ENCODE peak calls at places on chromosome 2, in ten cellular contexts. C is AG20443; K is NCI-H1092 treated with DMSO at 0.1 percent for 48 hours; H is ELR; O is fibroblast of the aortic adventitia; I is HFFc6; X is stimulated activated CD4-positive, alpha-beta T cell treated with anti-CD3 and anti-CD28 coated beads, Interleukin-2, amount 100 ng/mL, for 48 hours; G is AG09319; V is ecto neural progenitor cell; L is Ammon's horn. P is an unnamed sample.
A peak's percentile ranks its signal among the peaks of the same experiment; 100 is the strongest.

GRCh38 chr2:241598061-241598460 is 38.9 kb downstream of the THAP4 start:
- DNase-seq in C (no peak), K (no peak), H (no peak), O (peak; percentile 20), I (no peak), X (no peak), G (no peak), V (no peak), L (no peak), P (no peak)

GRCh38 chr2:239167011-239167673 is 233.7 kb downstream of the HDAC4 start:
- DNase-seq in C (no peak), K (no peak), H (no peak), O (no peak), I (no peak), X (no peak), G (no peak), V (no peak), L (no peak), P (no peak)

GRCh38 chr2:129191530-129191929 is 787.9 kb upstream of the RAB6C start:
- DNase-seq in C (no peak), K (no peak), H (no peak), O (no peak), I (no peak), X (no peak), G (no peak), V (no peak), L (no peak), P (no peak)

GRCh38 chr2:195657634-195658540 is 861 bp downstream of the SLC39A10 start:
- DNase-seq in C (peak; percentile 53), K (peak; percentile 34), H (peak; percentile 86), O (peak; percentile 83), I (peak; percentile 61), X (peak; percentile 53), G (peak; percentile 52), V (peak; percentile 66), L (peak; percentile 78), P (peak; percentile 23)

GRCh38 chr2:147910990-147911473 is 66.2 kb downstream of the ACVR2A start:
- DNase-seq in C (peak; percentile 35), K (peak; percentile 57), H (peak; percentile 74), O (peak; percentile 90), I (peak; percentile 68), X (peak; percentile 22), G (peak; percentile 52), V (no peak), L (peak; percentile 77), P (peak; percentile 1)

GRCh38 chr2:234427081-234428058 is 69.5 kb downstream of the ARL4C start:
- DNase-seq in C (peak; percentile 77), K (no peak), H (peak; percentile 64), O (peak; percentile 92), I (peak; percentile 32), X (no peak), G (no peak), V (no peak), L (no peak), P (no peak)

GRCh38 chr2:17630089-17630488 is 89.6 kb downstream of the VSNL1 start:
- DNase-seq in C (no peak), K (no peak), H (no peak), O (no peak), I (no peak), X (no peak), G (no peak), V (no peak), L (no peak), P (no peak)

GRCh38 chr2:110929528-110929927 is 191.2 kb upstream of the BCL2L11 start:
- DNase-seq in C (no peak), K (no peak), H (no peak), O (no peak), I (no peak), X (no peak), G (no peak), V (no peak), L (no peak), P (no peak)

GRCh38 chr2:200603972-200604371 is 18.2 kb downstream of the AOX1 start:
- DNase-seq in C (peak; percentile 41), K (no peak), H (peak; percentile 93), O (peak; percentile 71), I (peak; percentile 60), X (no peak), G (no peak), V (no peak), L (no peak), P (no peak)

GRCh38 chr2:216519154-216519762 is 20.6 kb downstream of the RPL37A start:
- DNase-seq in C (peak; percentile 73), K (peak; percentile 77), H (peak; percentile 86), O (peak; percentile 86), I (peak; percentile 70), X (peak; percentile 49), G (peak; percentile 66), V (peak; percentile 64), L (peak; percentile 85), P (peak; percentile 80)

GRCh38 chr2:48600204-48600813 is 17.3 kb upstream of the GTF2A1L start:
- DNase-seq in C (peak; percentile 46), K (peak; percentile 36), H (peak; percentile 58), O (peak; percentile 57), I (peak; percentile 36), X (no peak), G (no peak), V (no peak), L (peak; percentile 68), P (no peak)

GRCh38 chr2:200218645-200219044 is 87.8 kb upstream of the SPATS2L start:
- DNase-seq in C (no peak), K (no peak), H (no peak), O (no peak), I (no peak), X (no peak), G (no peak), V (no peak), L (no peak), P (no peak)

GRCh38 chr2:180524458-180524857 is 455.9 kb upstream of the UBE2E3 start:
- DNase-seq in C (peak; percentile 9), K (no peak), H (peak; percentile 41), O (peak; percentile 31), I (no peak), X (no peak), G (no peak), V (no peak), L (no peak), P (no peak)

GRCh38 chr2:217903859-217904613 is 98.8 kb downstream of the TNS1 start:
- DNase-seq in C (peak; percentile 70), K (no peak), H (no peak), O (peak; percentile 62), I (no peak), X (no peak), G (no peak), V (no peak), L (peak; percentile 83), P (no peak)